ENCODE peak calls at places on chromosome 5, in four cellular contexts. One of them, this sample, is unnamed.

GRCh38 chr5:169567079-169567478 is 16.5 kb upstream of the SPDL1 start:
- DNase-seq in OCI-LY7: no peak
- DNase-seq in tibial artery: no peak
- DNase-seq in foreskin fibroblast: no peak
- DNase-seq in this sample: no peak

GRCh38 chr5:90569084-90569483 is 10.5 kb downstream of the ADGRV1 start:
- DNase-seq in foreskin fibroblast: no peak
- DNase-seq in OCI-LY7: no peak
- DNase-seq in tibial artery: no peak
- DNase-seq in this sample: no peak

GRCh38 chr5:57302164-57302563 is 128.3 kb downstream of the GPBP1 start:
- DNase-seq in OCI-LY7: no peak
- DNase-seq in tibial artery: no peak
- DNase-seq in foreskin fibroblast: peak; percentile 16
- DNase-seq in this sample: no peak

GRCh38 chr5:7904170-7904569 is 35.2 kb downstream of the MTRR start:
- DNase-seq in tibial artery: no peak
- DNase-seq in foreskin fibroblast: peak; percentile 36
- DNase-seq in OCI-LY7: no peak
- DNase-seq in this sample: no peak

GRCh38 chr5:66306844-66307315 is 162.8 kb downstream of the SREK1 start:
- DNase-seq in OCI-LY7: no peak
- DNase-seq in tibial artery: no peak
- DNase-seq in foreskin fibroblast: no peak
- DNase-seq in this sample: no peak

GRCh38 chr5:107112207-107112606 is 558.5 kb downstream of the EFNA5 start:
- DNase-seq in foreskin fibroblast: no peak
- DNase-seq in OCI-LY7: no peak
- DNase-seq in tibial artery: no peak
- DNase-seq in this sample: no peak

GRCh38 chr5:120358949-120359348 is 105.2 kb upstream of the PRR16 start:
- DNase-seq in foreskin fibroblast: no peak
- DNase-seq in tibial artery: no peak
- DNase-seq in OCI-LY7: no peak
- DNase-seq in this sample: no peak

GRCh38 chr5:161846731-161847130 is 1.2 kb upstream of the GABRA1 start:
- DNase-seq in OCI-LY7: no peak
- DNase-seq in tibial artery: no peak
- DNase-seq in foreskin fibroblast: no peak
- DNase-seq in this sample: no peak

GRCh38 chr5:127029513-127030258 is 672 bp downstream of the MARCHF3 start:
- DNase-seq in tibial artery: peak; percentile 74
- DNase-seq in foreskin fibroblast: peak; percentile 64
- DNase-seq in OCI-LY7: peak; percentile 71
- DNase-seq in this sample: no peak

GRCh38 chr5:81334304-81335061 is 33.1 kb downstream of the ZCCHC9 start:
- DNase-seq in OCI-LY7: no peak
- DNase-seq in foreskin fibroblast: no peak
- DNase-seq in tibial artery: no peak
- DNase-seq in this sample: no peak

GRCh38 chr5:158639876-158640570 is 459.7 kb downstream of the EBF1 start:
- DNase-seq in OCI-LY7: no peak
- DNase-seq in tibial artery: no peak
- DNase-seq in foreskin fibroblast: peak; percentile 64
- DNase-seq in this sample: no peak

GRCh38 chr5:145340099-145340498 is 495.0 kb downstream of the PRELID2 start:
- DNase-seq in tibial artery: no peak
- DNase-seq in OCI-LY7: no peak
- DNase-seq in foreskin fibroblast: no peak
- DNase-seq in this sample: no peak

GRCh38 chr5:39253211-39253610 is 33.8 kb upstream of the FYB1 start:
- DNase-seq in OCI-LY7: no peak
- DNase-seq in foreskin fibroblast: no peak
- DNase-seq in tibial artery: no peak
- DNase-seq in this sample: no peak

GRCh38 chr5:126544087-126544740 is 50.8 kb downstream of the ALDH7A1 start:
- DNase-seq in tibial artery: no peak
- DNase-seq in OCI-LY7: peak; percentile 86
- DNase-seq in foreskin fibroblast: peak; percentile 28
- DNase-seq in this sample: no peak

GRCh38 chr5:142012186-142012785 is 541 bp downstream of the GNPDA1 start:
- DNase-seq in OCI-LY7: peak; percentile 76
- DNase-seq in foreskin fibroblast: no peak
- DNase-seq in tibial artery: peak; percentile 85
- DNase-seq in this sample: no peak

DNA sequence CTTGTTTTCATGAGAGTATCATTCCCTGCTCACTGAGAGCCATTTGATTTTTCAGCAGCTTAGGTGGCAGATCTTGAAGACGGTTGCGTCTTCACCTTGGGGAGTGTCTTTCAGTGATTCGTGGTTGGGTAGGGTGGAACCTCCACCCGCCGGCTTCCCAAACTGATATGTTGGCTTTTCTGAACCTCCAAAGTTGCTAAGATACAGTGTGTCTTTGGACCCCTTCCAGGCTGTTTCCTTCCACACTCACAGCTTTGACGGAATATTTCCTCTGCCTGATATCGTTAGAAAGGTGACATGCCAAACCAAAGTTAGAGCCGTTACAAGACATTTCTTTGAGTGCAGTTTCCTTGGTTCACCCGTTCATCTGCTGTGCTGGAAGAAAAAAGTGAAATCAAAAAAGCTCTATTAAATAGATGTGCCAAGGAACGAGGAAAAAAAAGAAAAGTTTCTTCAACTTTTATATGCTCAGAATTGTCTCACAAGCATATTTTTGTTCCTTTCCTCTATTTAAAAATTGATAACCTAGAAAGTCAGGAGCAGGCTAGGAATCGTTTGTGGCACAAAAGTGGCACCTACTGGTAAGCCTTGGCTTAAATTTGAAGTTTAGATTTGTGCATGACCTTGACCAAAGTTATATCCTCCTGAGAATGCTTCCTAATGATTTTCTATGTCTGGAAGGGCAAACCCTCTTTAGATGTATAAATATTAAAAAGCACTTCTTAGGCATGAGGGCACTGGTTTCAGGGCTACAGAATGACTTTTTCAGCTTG is 270.7 kb upstream of the WWC1 start:
- DNase-seq in OCI-LY7: no peak
- DNase-seq in foreskin fibroblast: no peak
- DNase-seq in tibial artery: no peak
- DNase-seq in this sample: no peak
- TF ChIP-seq CTCF in OCI-LY7: no peak
- TF ChIP-seq CTCF in foreskin fibroblast: no peak
- TF ChIP-seq CTCF in tibial artery: peak; percentile 41
- TF ChIP-seq CTCF in this sample: peak; percentile 57

GRCh38 chr5:23506329-23507236 is 826 bp upstream of the PRDM9 start:
- DNase-seq in OCI-LY7: no peak
- DNase-seq in foreskin fibroblast: no peak
- DNase-seq in tibial artery: no peak
- DNase-seq in this sample: no peak
- TF ChIP-seq CTCF in OCI-LY7: no peak
- TF ChIP-seq CTCF in foreskin fibroblast: no peak
- TF ChIP-seq CTCF in tibial artery: no peak
- TF ChIP-seq CTCF in this sample: peak; percentile 25

GRCh38 chr5:43658499-43658898 is 55.5 kb downstream of the NNT start:
- DNase-seq in OCI-LY7: no peak
- DNase-seq in foreskin fibroblast: peak; percentile 50
- DNase-seq in tibial artery: no peak
- DNase-seq in this sample: no peak

GRCh38 chr5:43664641-43665040 is 61.7 kb downstream of the NNT start:
- DNase-seq in OCI-LY7: no peak
- DNase-seq in tibial artery: no peak
- DNase-seq in foreskin fibroblast: no peak
- DNase-seq in this sample: no peak

GRCh38 chr5:43659075-43659474 is 56.1 kb downstream of the NNT start:
- DNase-seq in foreskin fibroblast: no peak
- DNase-seq in tibial artery: no peak
- DNase-seq in OCI-LY7: no peak
- DNase-seq in this sample: no peak

GRCh38 chr5:43663916-43664315 is 60.9 kb downstream of the NNT start:
- DNase-seq in OCI-LY7: no peak
- DNase-seq in foreskin fibroblast: no peak
- DNase-seq in tibial artery: no peak
- DNase-seq in this sample: no peak

GRCh38 chr5:43661102-43661501 is 58.1 kb downstream of the NNT start:
- DNase-seq in foreskin fibroblast: no peak
- DNase-seq in OCI-LY7: peak; percentile 49
- DNase-seq in tibial artery: no peak
- DNase-seq in this sample: no peak
- TF ChIP-seq CTCF in foreskin fibroblast: peak; percentile 6
- TF ChIP-seq CTCF in OCI-LY7: peak; percentile 75
- TF ChIP-seq CTCF in tibial artery: peak; percentile 61
- TF ChIP-seq CTCF in this sample: peak; percentile 57

GRCh38 chr5:95399034-95399433 is 7.9 kb downstream of the FAM81B start:
- DNase-seq in tibial artery: no peak
- DNase-seq in foreskin fibroblast: no peak
- DNase-seq in OCI-LY7: no peak
- DNase-seq in this sample: no peak
- TF ChIP-seq CTCF in tibial artery: no peak
- TF ChIP-seq CTCF in foreskin fibroblast: no peak
- TF ChIP-seq CTCF in OCI-LY7: no peak
- TF ChIP-seq CTCF in this sample: no peak

GRCh38 chr5:176565760-176566288 is 16.7 kb downstream of the CDHR2 start:
- DNase-seq in tibial artery: no peak
- DNase-seq in foreskin fibroblast: no peak
- DNase-seq in OCI-LY7: no peak
- DNase-seq in this sample: no peak

GRCh38 chr5:176564002-176564401 is 14.9 kb downstream of the CDHR2 start:
- DNase-seq in foreskin fibroblast: no peak
- DNase-seq in tibial artery: no peak
- DNase-seq in OCI-LY7: no peak
- DNase-seq in this sample: no peak

GRCh38 chr5:176573564-176574296 is 24.6 kb downstream of the CDHR2 start:
- DNase-seq in foreskin fibroblast: peak; percentile 25
- DNase-seq in tibial artery: no peak
- DNase-seq in OCI-LY7: peak; percentile 74
- DNase-seq in this sample: no peak

GRCh38 chr5:176570044-176570443 is 20.9 kb downstream of the CDHR2 start:
- DNase-seq in tibial artery: no peak
- DNase-seq in OCI-LY7: peak; percentile 16
- DNase-seq in foreskin fibroblast: no peak
- DNase-seq in this sample: no peak

GRCh38 chr5:176568657-176569056 is 19.5 kb downstream of the CDHR2 start:
- DNase-seq in OCI-LY7: no peak
- DNase-seq in tibial artery: no peak
- DNase-seq in foreskin fibroblast: no peak
- DNase-seq in this sample: no peak
- TF ChIP-seq CTCF in OCI-LY7: no peak
- TF ChIP-seq CTCF in tibial artery: no peak
- TF ChIP-seq CTCF in foreskin fibroblast: no peak
- TF ChIP-seq CTCF in this sample: no peak

DNA sequence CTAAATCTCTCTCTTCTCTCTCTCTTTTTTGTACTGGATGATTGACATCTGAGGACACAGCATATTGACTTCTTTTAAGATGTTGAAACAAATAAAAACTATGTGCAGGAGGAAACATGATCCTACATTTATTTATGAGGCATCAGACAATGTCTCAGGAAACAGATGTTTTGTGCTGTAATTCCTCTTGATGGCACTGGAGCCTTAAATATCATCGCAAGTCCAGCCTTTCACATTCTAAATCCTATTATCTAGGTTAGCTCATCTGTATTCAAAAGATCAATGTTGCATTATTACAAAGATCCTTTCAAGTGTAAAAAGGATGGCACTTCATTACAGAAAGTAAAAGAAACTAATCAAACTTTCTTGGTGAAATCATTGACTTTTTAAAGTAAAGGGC is 63.9 kb downstream of the MAT2B start:
- DNase-seq in foreskin fibroblast: no peak
- DNase-seq in tibial artery: no peak
- DNase-seq in OCI-LY7: no peak
- DNase-seq in this sample: no peak
- TF ChIP-seq CTCF in foreskin fibroblast: no peak
- TF ChIP-seq CTCF in tibial artery: no peak
- TF ChIP-seq CTCF in OCI-LY7: peak; percentile 26
- TF ChIP-seq CTCF in this sample: no peak